ENCODE peak calls at places on chromosomes 4 and X, in eight cellular contexts. F is pons, W is A549, S is Ammon's horn, T is posterior cingulate gyrus, M is ureter, G is left lung, D is NCI-H1694. L is an unnamed sample.

GRCh38 chrX:1598021-1598875 is 6.8 kb downstream of the AKAP17A start:
- DNase-seq in M (no peak), F (no peak), G (no peak), S (no peak), T (no peak), W (no peak), D (no peak), L (no peak)

GRCh38 chr4:170005472-170005871 is 20.7 kb downstream of the MFAP3L start:
- DNase-seq in T (no peak), F (no peak), G (no peak), D (no peak), W (no peak), M (no peak), S (no peak), L (no peak)

GRCh38 chr4:116386856-116387255 is 698.5 kb downstream of the TRAM1L1 start:
- DNase-seq in T (no peak), W (no peak), F (no peak), G (no peak), M (no peak), S (no peak), D (no peak), L (no peak)

GRCh38 chr4:65825121-65825520 is 154.8 kb upstream of the EPHA5 start:
- DNase-seq in D (no peak), M (no peak), T (no peak), F (no peak), S (no peak), W (peak; percentile 1), G (no peak), L (no peak)

GRCh38 chr4:81786063-81786763 is 314.5 kb upstream of the RASGEF1B start:
- DNase-seq in T (peak; percentile 9), M (no peak), D (no peak), F (peak; percentile 55), W (no peak), S (peak; percentile 20), G (no peak), L (no peak)

GRCh38 chr4:1338752-1339414 is 8.1 kb upstream of the UVSSA start:
- DNase-seq in F (no peak), T (no peak), W (no peak), G (no peak), M (no peak), S (no peak), D (no peak), L (no peak)

GRCh38 chr4:108717386-108717785 is 45.5 kb downstream of the ETNPPL start:
- DNase-seq in T (no peak), M (no peak), D (no peak), W (no peak), F (no peak), S (no peak), G (no peak), L (no peak)

GRCh38 chr4:7519638-7520373 is 85.1 kb upstream of the PSAPL1 start:
- DNase-seq in T (no peak), M (no peak), F (no peak), S (no peak), D (no peak), W (no peak), G (no peak), L (no peak)

GRCh38 chr4:16598241-16599224 is 299.9 kb downstream of the LDB2 start:
- DNase-seq in G (no peak), F (no peak), T (no peak), D (no peak), M (no peak), W (peak; percentile 22), S (no peak), L (no peak)

GRCh38 chrX:96770315-96770714 is 85.7 kb downstream of the DIAPH2 start:
- DNase-seq in F (peak; percentile 22), M (no peak), T (no peak), G (no peak), W (peak; percentile 5), D (peak; percentile 26), S (no peak), L (peak; percentile 1)

GRCh38 chr4:146428298-146428697 is 93.4 kb downstream of the SLC10A7 start:
- DNase-seq in D (no peak), T (no peak), G (no peak), S (no peak), W (no peak), M (no peak), F (no peak), L (no peak)

GRCh38 chr4:140603286-140603685 is 34.5 kb upstream of the UCP1 start:
- DNase-seq in W (no peak), T (no peak), D (no peak), G (no peak), S (no peak), F (no peak), M (no peak), L (no peak)

GRCh38 chrX:410296-410695 is 23.6 kb upstream of the PPP2R3B start:
- DNase-seq in M (no peak), D (no peak), W (no peak), G (no peak), F (no peak), S (no peak), T (no peak), L (no peak)

GRCh38 chr4:47374477-47374876 is 89.0 kb downstream of the COMMD8 start:
- DNase-seq in F (no peak), T (no peak), S (no peak), M (no peak), D (no peak), G (no peak), W (no peak), L (no peak)

GRCh38 chr4:12053951-12054350 is 625.3 kb upstream of the HS3ST1 start:
- DNase-seq in M (no peak), F (no peak), T (no peak), D (no peak), S (no peak), W (no peak), G (no peak), L (no peak)

GRCh38 chrX:154607370-154607769 is 11.7 kb downstream of the CTAG1B start:
- DNase-seq in W (no peak), G (no peak), M (no peak), T (no peak), S (no peak), D (peak; percentile 14), F (no peak), L (no peak)

GRCh38 chr4:118326585-118326984 is 26.2 kb downstream of the PRSS12 start:
- DNase-seq in M (no peak), T (no peak), D (no peak), G (no peak), F (no peak), S (no peak), W (no peak), L (no peak)

L was measured in cerebellar cortex.